ENCODE peak calls at places on chromosomes 7 and 10, in six cellular contexts. B is adrenal gland, P is prostate gland, A is Peyer's patch, U is spleen, S is uterus. R is an unnamed sample.

GRCh38 chr10:126247454-126247975 is 140.8 kb downstream of the ADAM12 start:
- DNase-seq in P (no peak), A (no peak), S (peak; percentile 92), B (peak; percentile 87), U (no peak), R (no peak)

GRCh38 chr10:90857635-90858488 is at the start of gene HTR7:
- DNase-seq in S (peak; percentile 43), A (peak; percentile 64), P (peak; percentile 31), U (peak; percentile 89), B (peak; percentile 22), R (peak; percentile 69)

GRCh38 chr7:130268463-130269317 is 2.0 kb downstream of the CPA2 start:
- DNase-seq in P (no peak), A (no peak), U (no peak), B (no peak), S (no peak), R (no peak)

GRCh38 chr10:78202386-78202785 is 168.7 kb downstream of the RPS24 start:
- DNase-seq in U (no peak), A (no peak), B (no peak), P (no peak), S (no peak), R (no peak)

GRCh38 chr10:3199488-3199887 is 26.9 kb upstream of the PITRM1 start:
- DNase-seq in B (no peak), U (no peak), P (no peak), S (no peak), A (no peak), R (no peak)

GRCh38 chr7:6636741-6637543 is at the start of gene ZNF316:
- DNase-seq in B (peak; percentile 53), U (peak; percentile 94), P (peak; percentile 29), S (peak; percentile 51), A (peak; percentile 31), R (peak; percentile 61)

GRCh38 chr10:58064714-58065528 is 202.8 kb downstream of the IPMK start:
- DNase-seq in U (no peak), S (no peak), P (no peak), A (no peak), B (peak; percentile 15), R (peak; percentile 18)

GRCh38 chr10:112912441-112912911 is 37.6 kb upstream of the TCF7L2 start:
- DNase-seq in B (no peak), S (peak; percentile 49), P (no peak), A (no peak), U (no peak), R (no peak)

GRCh38 chr7:99499356-99499712 is 747 bp downstream of the ZNF394 start:
- DNase-seq in S (no peak), U (no peak), A (no peak), P (no peak), B (no peak), R (no peak)

GRCh38 chr7:50733552-50733951 is 49.1 kb downstream of the GRB10 start:
- DNase-seq in S (no peak), A (no peak), P (no peak), U (peak; percentile 74), B (no peak), R (no peak)

GRCh38 chr10:34249634-34250033 is 565.5 kb downstream of the PARD3 start:
- DNase-seq in A (no peak), U (no peak), S (no peak), P (no peak), B (no peak), R (no peak)

GRCh38 chr10:30047924-30048531 is 11.4 kb downstream of the JCAD start:
- DNase-seq in A (no peak), S (no peak), U (no peak), B (no peak), P (no peak), R (no peak)

GRCh38 chr10:54067361-54067760 is 733.7 kb downstream of the PCDH15 start:
- DNase-seq in A (no peak), B (no peak), U (no peak), S (no peak), P (no peak), R (no peak)

GRCh38 chr7:135204271-135204872 is 7.0 kb downstream of the WDR91 start:
- DNase-seq in S (no peak), A (no peak), P (no peak), U (no peak), B (no peak), R (no peak)

GRCh38 chr7:74587435-74588126 is 69.9 kb upstream of the GTF2I start:
- DNase-seq in A (peak; percentile 69), P (peak; percentile 29), S (peak; percentile 89), B (peak; percentile 97), U (peak; percentile 80), R (peak; percentile 77)

GRCh38 chr7:82481499-82482097 is 38.0 kb upstream of the CACNA2D1 start:
- DNase-seq in B (no peak), P (no peak), A (no peak), U (no peak), S (no peak), R (no peak)

GRCh38 chr10:104332243-104333036 is 5.8 kb downstream of the ITPRIP start:
- DNase-seq in U (peak; percentile 30), B (peak; percentile 12), A (peak; percentile 13), P (no peak), S (no peak), R (peak; percentile 8)

GRCh38 chr7:23474098-23474828 is 4.0 kb upstream of the IGF2BP3 start:
- DNase-seq in S (no peak), A (no peak), P (no peak), U (peak; percentile 89), B (peak; percentile 29), R (peak; percentile 82)

GRCh38 chr10:65358565-65358964 is 1567.3 kb upstream of the LRRTM3 start:
- DNase-seq in A (no peak), S (no peak), B (no peak), P (no peak), U (no peak), R (peak; percentile 55)

GRCh38 chr7:102897211-102897621 is 15.6 kb upstream of the LRRC17 start:
- DNase-seq in S (no peak), A (no peak), B (no peak), P (no peak), U (no peak), R (no peak)

GRCh38 chr10:110568055-110568735 is 700 bp downstream of the SMC3 start:
- DNase-seq in B (no peak), U (peak; percentile 94), P (peak; percentile 25), A (peak; percentile 58), S (peak; percentile 30), R (peak; percentile 63)

GRCh38 chr7:28558236-28558635 is 145.9 kb downstream of the CREB5 start:
- DNase-seq in A (no peak), S (no peak), P (peak; percentile 31), U (no peak), B (no peak), R (no peak)

GRCh38 chr10:105837951-105838350 is 1196.9 kb downstream of the SORCS3 start:
- DNase-seq in P (no peak), S (no peak), A (no peak), U (no peak), B (no peak), R (no peak)

GRCh38 chr10:117391436-117392205 is 16.4 kb upstream of the PDZD8 start:
- DNase-seq in P (peak; percentile 87), U (no peak), A (no peak), S (no peak), B (no peak), R (no peak)

GRCh38 chr7:47698386-47698785 is 116.5 kb upstream of the TNS3 start:
- DNase-seq in B (no peak), S (no peak), A (no peak), U (no peak), P (no peak), R (no peak)

GRCh38 chr10:100654835-100655759 is 90.3 kb upstream of the PAX2 start:
- DNase-seq in B (no peak), S (no peak), U (peak; percentile 70), A (no peak), P (no peak), R (no peak)
- H3K27me3 ChIP-seq in B (peaks cover 85% of the 10 kb centered on the region), S (peaks cover 19% of the 10 kb centered on the region), U (peaks cover 91% of the 10 kb centered on the region), A (no peaks in the 10 kb centered on the region), P (peaks cover 44% of the 10 kb centered on the region), R (no peaks in the 10 kb centered on the region)

DNA sequence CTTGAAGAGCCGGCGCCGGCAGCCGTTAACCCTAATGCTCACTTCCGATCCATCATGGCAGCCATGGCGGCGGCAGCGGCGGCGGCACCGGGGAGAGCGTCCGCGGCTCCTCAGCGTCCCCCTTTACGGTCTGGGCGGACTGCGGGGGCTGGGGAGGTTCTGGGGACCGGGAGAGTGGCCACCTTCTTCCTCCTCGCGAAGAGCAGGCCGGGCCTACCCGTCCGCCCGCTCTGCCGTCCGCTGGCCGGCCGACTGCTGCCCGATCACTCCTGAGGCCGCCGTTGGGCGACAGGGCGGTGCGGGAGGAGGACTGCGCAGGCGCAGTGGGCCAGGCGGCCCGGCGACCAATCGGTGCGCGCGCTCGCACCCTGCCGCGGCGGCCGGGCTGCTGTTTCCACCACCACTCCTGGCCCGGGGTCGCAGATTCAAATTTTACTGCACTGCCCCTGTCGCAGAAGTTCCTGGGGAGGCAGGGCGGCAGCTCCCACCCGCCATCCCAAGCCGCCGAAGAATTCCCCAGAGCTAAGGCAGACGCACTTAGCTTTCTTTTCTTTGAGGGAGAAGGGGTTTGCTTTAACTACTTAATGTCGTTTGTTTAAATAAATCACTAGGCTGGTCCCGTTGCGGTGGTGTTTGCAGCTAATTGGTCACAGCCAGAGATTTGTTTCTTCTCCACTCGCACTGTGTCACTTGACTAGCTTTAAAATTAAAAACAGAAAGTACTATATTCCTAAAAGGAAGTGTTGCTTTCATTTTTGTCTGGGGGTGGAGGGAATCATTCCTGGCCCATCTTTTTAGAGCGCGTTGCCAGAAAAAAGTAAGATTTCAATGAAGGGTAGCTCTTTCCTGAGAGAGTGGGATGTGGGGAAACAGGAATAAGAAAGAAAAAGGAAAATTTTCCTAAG is at the start of gene KIF5B:
- DNase-seq in S (peak; percentile 79), B (peak; percentile 87), P (peak; percentile 86), U (peak; percentile 96), A (peak; percentile 85), R (peak; percentile 92)
- TF ChIP-seq POLR2A in S (peak; percentile 91), B (peak; percentile 98), P (peak; percentile 99), U (peak; percentile 97), A (peak; percentile 98), R (peak; percentile 95)

DNA sequence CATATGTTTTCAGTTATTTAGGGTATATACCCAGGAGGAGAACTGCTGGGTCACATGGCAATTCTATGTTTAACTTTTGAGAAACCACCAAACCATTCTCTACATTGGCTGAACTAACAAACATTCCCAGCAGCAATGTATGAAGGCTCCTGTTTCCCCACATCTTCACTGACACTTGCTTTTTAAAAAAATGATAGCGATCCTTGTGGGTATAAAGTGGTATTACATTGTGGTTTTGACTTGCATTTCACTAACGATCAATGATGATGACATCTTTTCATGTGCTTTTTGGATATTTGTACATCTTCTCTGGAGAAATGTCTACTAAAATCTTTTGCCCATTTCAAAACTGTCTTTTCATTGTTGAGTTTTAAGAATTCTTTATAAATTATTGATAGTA is 51.2 kb upstream of the ANAPC16 start:
- DNase-seq in P (no peak), A (no peak), U (no peak), B (no peak), S (no peak), R (no peak)
- TF ChIP-seq CTCF in P (no peak), A (peak; percentile 18), U (peak; percentile 28), B (no peak), S (no peak), R (no peak)

DNA sequence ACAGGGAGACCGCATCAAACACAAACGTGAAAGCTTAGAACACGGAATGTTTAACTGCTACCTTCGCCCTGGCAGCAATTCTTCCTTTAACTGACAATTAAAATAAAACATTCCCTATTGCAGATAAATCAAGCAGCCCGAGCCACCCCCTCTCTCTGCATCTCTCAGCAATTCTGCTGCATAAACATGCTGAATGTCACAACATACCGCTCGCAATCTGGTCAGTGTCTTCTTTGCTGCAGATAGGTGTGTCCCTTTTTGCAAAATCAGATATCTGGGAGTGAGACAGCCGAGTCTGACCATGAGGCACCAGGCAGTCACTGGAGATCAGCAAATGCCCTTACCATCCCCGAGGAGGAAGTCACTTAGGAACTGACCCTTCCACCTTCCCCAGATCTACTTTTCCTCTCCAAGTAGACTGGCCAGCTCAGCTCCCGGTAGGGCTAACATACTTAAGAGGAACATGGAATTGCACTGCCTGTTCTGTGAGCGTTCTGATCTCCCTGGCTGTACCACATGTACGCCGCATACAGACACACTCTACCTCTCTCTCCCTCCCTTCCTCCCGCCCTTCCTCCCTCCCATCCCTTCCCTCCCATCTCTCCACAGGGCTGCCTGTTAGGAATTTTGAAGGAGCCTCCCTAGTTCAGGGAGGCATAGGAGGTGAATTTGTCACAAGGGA is at the start of gene FRMD4A:
- DNase-seq in B (no peak), P (no peak), U (no peak), S (no peak), A (no peak), R (no peak)
- H3K27me3 ChIP-seq in B (peaks cover 13% of the 10 kb centered on the region), P (no peaks in the 10 kb centered on the region), U (peaks cover 73% of the 10 kb centered on the region), S (no peaks in the 10 kb centered on the region), A (no peaks in the 10 kb centered on the region), R (no peaks in the 10 kb centered on the region)

R was measured in testis.